ENCODE peak calls at places on chromosomes 6 and 20, in eight cellular contexts. K, H, L, N, O, P, T and J are unnamed samples. For H3K4me1, the result is how much of the 10 kb centered on the place peaks cover.

GRCh38 chr20:49319204-49319809 is 41.5 kb upstream of the ZNFX1 start:
- DNase-seq in K (no peak), H (no peak), L (no peak), N (no peak), O (no peak), P (no peak), T (no peak), J (no peak)

GRCh38 chr6:68572525-68572924 is 62.6 kb upstream of the ADGRB3 start:
- DNase-seq in K (no peak), H (no peak), L (no peak), N (peak), O (no peak), P (no peak), T (no peak), J (no peak)

GRCh38 chr6:168784426-168784825 is 343.4 kb downstream of the SMOC2 start:
- DNase-seq in K (no peak), H (no peak), L (no peak), N (peak), O (no peak), P (no peak), T (no peak), J (no peak)

GRCh38 chr6:139372326-139373153 is 1.9 kb downstream of the CITED2 start:
- DNase-seq in K (no peak), H (no peak), L (no peak), N (no peak), O (no peak), P (no peak), T (no peak), J (no peak)

GRCh38 chr6:42720739-42721138 is 1.7 kb downstream of the PRPH2 start:
- DNase-seq in K (no peak), H (no peak), L (no peak), N (no peak), O (no peak), P (no peak), T (no peak), J (no peak)

GRCh38 chr20:8812818-8813217 is 256.1 kb upstream of the PLCB4 start:
- DNase-seq in K (no peak), H (no peak), L (no peak), N (no peak), O (peak), P (peak), T (no peak), J (no peak)

GRCh38 chr6:38432479-38432878 is 207.2 kb downstream of the BTBD9 start:
- DNase-seq in K (no peak), H (no peak), L (no peak), N (no peak), O (no peak), P (no peak), T (no peak), J (no peak)

GRCh38 chr6:21078497-21078896 is 515.1 kb upstream of the SOX4 start:
- DNase-seq in K (no peak), H (no peak), L (no peak), N (no peak), O (no peak), P (no peak), T (no peak), J (no peak)

GRCh38 chr6:150169609-150170008 is 26.8 kb downstream of the PPP1R14C start:
- DNase-seq in K (no peak), H (no peak), L (no peak), N (no peak), O (no peak), P (no peak), T (no peak), J (peak)

GRCh38 chr20:33437141-33437911 is 6.2 kb downstream of the SNTA1 start:
- DNase-seq in K (no peak), H (no peak), L (peak), N (peak), O (peak), P (peak), T (no peak), J (no peak)

GRCh38 chr6:97586344-97586743 is 303.3 kb upstream of the MMS22L start:
- DNase-seq in K (no peak), H (no peak), L (no peak), N (no peak), O (no peak), P (no peak), T (no peak), J (no peak)

GRCh38 chr6:138869343-138869742 is 73.5 kb downstream of the ECT2L start:
- DNase-seq in K (no peak), H (no peak), L (no peak), N (no peak), O (peak), P (peak), T (no peak), J (no peak)

GRCh38 chr6:29828471-29828797 is 809 bp downstream of the HLA-G start:
- DNase-seq in K (no peak), H (no peak), L (no peak), N (peak), O (no peak), P (no peak), T (no peak), J (no peak)

GRCh38 chr6:158797331-158798202 is 21.6 kb downstream of the EZR start:
- DNase-seq in K (no peak), H (no peak), L (no peak), N (no peak), O (no peak), P (no peak), T (no peak), J (no peak)

GRCh38 chr6:38077488-38078015 is 258.0 kb downstream of the ZFAND3 start:
- DNase-seq in K (no peak), H (no peak), L (no peak), N (no peak), O (no peak), P (no peak), T (no peak), J (no peak)

GRCh38 chr6:15922510-15923307 is 206.2 kb upstream of the MYLIP start:
- DNase-seq in K (no peak), H (no peak), L (no peak), N (no peak), O (no peak), P (peak), T (no peak), J (no peak)

GRCh38 chr20:9609892-9610502 is 95.6 kb downstream of the LAMP5 start:
- DNase-seq in K (peak), H (no peak), L (no peak), N (peak), O (no peak), P (peak), T (no peak), J (peak)

GRCh38 chr6:16544006-16544405 is 217.3 kb downstream of the ATXN1 start:
- DNase-seq in K (no peak), H (no peak), L (no peak), N (no peak), O (peak), P (no peak), T (no peak), J (no peak)

GRCh38 chr6:44527961-44528644 is 140.6 kb downstream of the CDC5L start:
- DNase-seq in K (no peak), H (no peak), L (no peak), N (no peak), O (no peak), P (no peak), T (no peak), J (no peak)

GRCh38 chr6:100472674-100473073 is 8.0 kb upstream of the SIM1 start:
- DNase-seq in K (no peak), H (no peak), L (no peak), N (no peak), O (no peak), P (no peak), T (no peak), J (no peak)

GRCh38 chr20:41173161-41173721 is 35.9 kb downstream of the PLCG1 start:
- DNase-seq in K (peak), H (peak), L (peak), N (peak), O (peak), P (peak), T (peak), J (peak)

GRCh38 chr20:50852085-50852484 is 57.2 kb downstream of the BCAS4 start:
- DNase-seq in K (no peak), H (no peak), L (no peak), N (no peak), O (no peak), P (no peak), T (no peak), J (no peak)

GRCh38 chr6:27545271-27546046 is 72.6 kb upstream of the ZNF184 start:
- DNase-seq in K (no peak), H (no peak), L (no peak), N (peak), O (no peak), P (no peak), T (no peak), J (peak)

GRCh38 chr20:5657190-5657872 is 92.9 kb upstream of the SHLD1 start:
- DNase-seq in K (peak), H (no peak), L (peak), N (peak), O (peak), P (peak), T (no peak), J (no peak)

GRCh38 chr6:25998379-25998778 is 35.8 kb downstream of the TRIM38 start:
- DNase-seq in K (no peak), H (no peak), L (no peak), N (no peak), O (no peak), P (no peak), T (no peak), J (no peak)

GRCh38 chr6:55209059-55209458 is 34.7 kb downstream of the HCRTR2 start:
- DNase-seq in K (no peak), H (no peak), L (no peak), N (no peak), O (no peak), P (no peak), T (no peak), J (no peak)

GRCh38 chr20:53291548-53291947 is 302.1 kb downstream of the ZNF217 start:
- DNase-seq in K (no peak), H (no peak), L (no peak), N (peak), O (no peak), P (no peak), T (no peak), J (peak)

GRCh38 chr6:118280210-118280609 is 267.9 kb upstream of the PLN start:
- DNase-seq in K (no peak), H (no peak), L (no peak), N (no peak), O (no peak), P (no peak), T (no peak), J (no peak)

GRCh38 chr20:62918137-62918536 is 8.2 kb downstream of the DIDO1 start:
- DNase-seq in K (no peak), H (peak), L (no peak), N (no peak), O (no peak), P (no peak), T (no peak), J (no peak)
- H3K4me1 ChIP-seq in K (half or more), H (half or more), L (under half), N (under half), O (half or more), P (under half), T (half or more), J (under half)

GRCh38 chr6:35046862-35047261 is 94.3 kb downstream of the TCP11 start:
- DNase-seq in K (no peak), H (no peak), L (no peak), N (no peak), O (no peak), P (no peak), T (no peak), J (no peak)

GRCh38 chr6:35046098-35046497 is 95.0 kb downstream of the TCP11 start:
- DNase-seq in K (no peak), H (no peak), L (no peak), N (no peak), O (no peak), P (no peak), T (no peak), J (no peak)

GRCh38 chr6:35044145-35044745 is 96.9 kb downstream of the TCP11 start:
- DNase-seq in K (peak), H (no peak), L (no peak), N (peak), O (no peak), P (no peak), T (no peak), J (no peak)

GRCh38 chr6:35043381-35043780 is 97.8 kb downstream of the TCP11 start:
- DNase-seq in K (no peak), H (no peak), L (no peak), N (no peak), O (no peak), P (no peak), T (no peak), J (no peak)

GRCh38 chr6:35044771-35045275 is 96.3 kb downstream of the TCP11 start:
- DNase-seq in K (peak), H (no peak), L (no peak), N (no peak), O (no peak), P (no peak), T (no peak), J (no peak)
- H3K4me1 ChIP-seq in K (half or more), H (under half), L (under half), N (half or more), O (half or more), P (under half), T (half or more), J (under half)

GRCh38 chr20:2879148-2879547 is 5.9 kb downstream of the PTPRA start:
- DNase-seq in K (no peak), H (no peak), L (no peak), N (no peak), O (no peak), P (no peak), T (no peak), J (no peak)

GRCh38 chr20:2880650-2881049 is 7.4 kb downstream of the PTPRA start:
- DNase-seq in K (no peak), H (no peak), L (no peak), N (no peak), O (no peak), P (no peak), T (no peak), J (no peak)

GRCh38 chr20:2875690-2876203 is 2.5 kb downstream of the PTPRA start:
- DNase-seq in K (no peak), H (no peak), L (no peak), N (no peak), O (no peak), P (no peak), T (no peak), J (no peak)

GRCh38 chr20:2874456-2874855 is 1.2 kb downstream of the PTPRA start:
- DNase-seq in K (no peak), H (no peak), L (no peak), N (no peak), O (no peak), P (no peak), T (no peak), J (no peak)

DNA sequence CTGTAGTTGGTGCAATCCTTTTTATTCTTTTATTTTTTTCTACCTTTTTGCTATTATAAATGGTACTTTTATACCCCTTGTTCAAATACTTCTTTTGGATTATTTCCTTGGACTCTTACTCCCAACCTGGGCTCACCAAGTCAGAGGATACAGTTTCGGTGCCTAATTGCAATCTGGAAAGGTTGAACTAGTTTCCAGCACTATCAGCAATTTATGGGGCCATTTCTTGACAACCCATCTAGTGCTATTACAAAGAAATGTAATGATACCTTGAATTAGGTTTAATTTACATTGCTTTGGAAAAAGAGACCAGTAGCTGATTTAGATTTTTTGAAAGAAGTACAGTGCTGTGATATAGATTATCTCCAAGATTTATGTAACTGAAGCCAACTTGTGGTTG is 5.2 kb downstream of the PTPRA start:
- DNase-seq in K (no peak), H (no peak), L (no peak), N (no peak), O (no peak), P (no peak), T (no peak), J (no peak)
- H3K4me1 ChIP-seq in K (under half), H (under half), L (under half), N (under half), O (under half), P (under half), T (under half), J (under half)

GRCh38 chr6:14717307-14717706 is 528.6 kb upstream of the JARID2 start:
- DNase-seq in K (no peak), H (no peak), L (no peak), N (no peak), O (no peak), P (no peak), T (no peak), J (no peak)
- H3K4me1 ChIP-seq in K (under half), H (under half), L (under half), N (under half), O (half or more), P (under half), T (under half), J (under half)

DNA sequence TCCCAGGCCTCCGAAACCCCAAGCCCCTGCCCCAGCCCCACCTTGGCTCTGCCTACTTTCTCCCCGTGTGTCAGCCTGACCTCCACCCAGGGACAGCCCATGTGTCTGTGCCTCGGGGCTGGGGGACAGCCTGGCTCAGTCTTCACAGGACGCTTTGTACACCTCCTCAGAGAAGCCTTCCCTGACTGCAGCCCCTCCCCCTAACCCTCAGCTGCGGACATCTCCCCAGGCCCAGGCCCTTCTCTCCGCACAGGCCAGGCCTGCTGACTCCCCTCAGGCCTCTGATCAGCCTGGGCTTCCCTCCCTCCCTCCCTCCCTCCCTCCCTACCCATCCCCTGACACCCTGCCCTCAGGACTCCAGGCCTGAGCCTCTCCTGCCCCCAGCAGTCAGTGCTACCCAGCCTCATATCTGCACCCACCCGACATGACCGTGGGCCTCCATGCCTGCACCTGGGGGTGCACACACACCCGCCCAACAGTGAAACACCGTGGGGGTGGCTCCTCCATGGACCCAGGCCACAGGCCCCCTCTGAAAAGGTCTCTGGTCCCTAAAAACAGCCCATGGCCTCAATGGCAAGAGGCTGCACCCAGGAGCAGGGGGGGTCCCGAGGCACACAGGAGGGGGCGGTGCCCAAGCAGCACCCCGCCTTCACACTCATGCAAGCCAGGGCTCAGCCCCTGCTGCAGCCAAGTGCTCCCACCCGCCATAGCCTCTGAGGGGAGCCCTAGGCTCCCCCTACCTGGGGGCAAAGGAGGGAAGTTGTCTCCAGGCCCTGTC is 12.9 kb downstream of the LAMA5 start:
- DNase-seq in K (no peak), H (no peak), L (no peak), N (no peak), O (no peak), P (no peak), T (no peak), J (no peak)
- H3K4me1 ChIP-seq in K (under half), H (under half), L (under half), N (half or more), O (half or more), P (under half), T (half or more), J (half or more)

GRCh38 chr20:22368235-22368634 is 216.1 kb downstream of the FOXA2 start:
- DNase-seq in K (no peak), H (no peak), L (no peak), N (no peak), O (no peak), P (no peak), T (no peak), J (no peak)
- H3K4me1 ChIP-seq in K (under half), H (under half), L (under half), N (under half), O (under half), P (under half), T (under half), J (under half)

DNA sequence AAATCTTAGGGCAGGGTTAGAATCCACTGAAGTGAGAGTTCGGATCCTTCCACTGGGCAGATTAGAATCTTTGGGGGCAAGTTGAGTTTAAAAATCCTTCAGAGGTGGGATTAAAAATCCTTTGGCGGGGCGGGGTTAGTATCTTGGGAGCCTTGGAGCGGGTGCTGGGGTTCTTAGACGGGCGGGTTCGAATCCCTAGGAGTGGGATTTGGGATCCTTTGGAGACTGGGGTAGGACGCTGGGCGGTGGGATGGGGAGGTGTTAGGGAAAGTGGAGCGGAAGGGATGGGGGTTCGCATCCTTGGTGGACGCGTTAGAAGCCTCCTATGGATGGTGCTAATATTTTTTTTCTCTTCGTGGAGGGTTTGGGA is 337 bp upstream of the HCK start:
- DNase-seq in K (no peak), H (no peak), L (no peak), N (no peak), O (no peak), P (no peak), T (no peak), J (no peak)
- H3K4me1 ChIP-seq in K (under half), H (under half), L (under half), N (under half), O (under half), P (under half), T (under half), J (under half)

DNA sequence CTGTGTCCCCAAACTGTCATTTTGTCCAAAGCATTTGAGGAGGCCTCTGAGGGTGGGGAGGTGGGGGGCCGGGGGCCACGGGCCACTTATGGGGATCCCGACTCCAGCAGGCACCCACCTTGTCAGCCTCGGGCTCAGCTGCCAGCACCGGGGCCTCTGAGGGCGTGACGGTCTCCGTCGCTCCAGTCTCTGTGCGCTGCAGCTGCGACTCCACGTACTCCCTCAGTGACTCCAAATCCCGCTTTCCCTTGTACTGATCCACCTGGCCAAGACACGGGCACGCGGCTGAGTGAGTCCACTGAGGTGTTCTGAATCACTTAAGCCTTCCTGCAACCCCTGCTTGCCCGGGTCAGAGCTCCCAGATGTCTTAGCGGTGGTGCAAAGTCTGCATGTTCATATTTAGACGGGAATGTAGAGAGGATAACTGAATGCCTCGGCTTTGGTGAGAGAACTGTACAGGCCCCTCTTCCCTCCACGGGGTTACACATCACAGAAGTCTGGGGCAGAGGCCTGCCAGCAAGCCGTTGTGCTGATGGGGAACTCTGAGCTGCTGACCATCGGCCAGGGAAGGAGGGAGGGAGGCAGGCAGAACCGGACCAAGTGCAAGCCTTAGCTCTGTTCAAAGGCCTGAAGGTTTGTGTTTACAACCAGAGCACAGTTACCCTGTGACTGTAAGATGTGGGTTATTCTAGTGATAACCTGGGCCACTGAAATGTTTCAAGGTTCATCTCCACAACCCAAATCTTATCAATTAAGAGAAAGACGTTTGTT is 21.8 kb downstream of the TXNDC5 start:
- DNase-seq in K (no peak), H (no peak), L (no peak), N (no peak), O (no peak), P (no peak), T (no peak), J (no peak)
- H3K4me1 ChIP-seq in K (under half), H (under half), L (under half), N (under half), O (under half), P (under half), T (under half), J (under half)